ENCODE peak calls at places on chromosomes 5 and 9, in nine cellular contexts. C is HCT116, P is K562, V is stomach, B is GM12878, N is Panc1, I is breast epithelium, Z is prostate gland, T is transverse colon. U is an unnamed sample. For H3K36me3, the result is how much of the 10 kb centered on the place peaks cover.

GRCh38 chr9:120711354-120711753 is 2.9 kb downstream of the MEGF9 start:
- DNase-seq in C (no peak), P (peak), V (no peak), B (no peak), N (no peak), I (no peak), Z (no peak), T (no peak), U (no peak)

GRCh38 chr5:66788556-66788955 is 192.4 kb downstream of the MAST4 start:
- DNase-seq in C (no peak), P (no peak), V (no peak), B (no peak), N (no peak), I (no peak), Z (no peak), T (no peak), U (no peak)

GRCh38 chr9:74173284-74173683 is 323.9 kb upstream of the RORB start:
- DNase-seq in C (no peak), P (no peak), V (no peak), B (no peak), N (no peak), I (no peak), Z (no peak), T (no peak), U (no peak)

GRCh38 chr5:9388941-9389674 is 156.8 kb downstream of the SEMA5A start:
- DNase-seq in C (no peak), P (no peak), V (no peak), B (no peak), N (no peak), I (no peak), Z (no peak), T (no peak), U (no peak)

GRCh38 chr5:133192716-133193115 is 140.9 kb downstream of the HSPA4 start:
- DNase-seq in C (no peak), P (no peak), V (no peak), B (no peak), N (no peak), I (no peak), Z (no peak), T (no peak), U (no peak)

GRCh38 chr5:156621719-156622118 is 228.4 kb upstream of the PPP1R2B start:
- DNase-seq in C (no peak), P (no peak), V (no peak), B (no peak), N (no peak), I (no peak), Z (no peak), T (no peak), U (no peak)

GRCh38 chr5:37064442-37064841 is 184.7 kb downstream of the CPLANE1 start:
- DNase-seq in C (no peak), P (no peak), V (no peak), B (no peak), N (no peak), I (no peak), Z (no peak), T (no peak), U (no peak)

GRCh38 chr9:73847536-73847935 is 649.6 kb upstream of the RORB start:
- DNase-seq in C (no peak), P (no peak), V (no peak), B (no peak), N (no peak), I (no peak), Z (no peak), T (no peak), U (no peak)

GRCh38 chr9:88950341-88951141 is 40.7 kb upstream of the S1PR3 start:
- DNase-seq in C (no peak), P (peak), V (no peak), B (no peak), N (no peak), I (no peak), Z (no peak), T (no peak), U (no peak)

GRCh38 chr9:82332018-82332773 is 343.6 kb downstream of the SPATA31D1 start:
- DNase-seq in C (no peak), P (no peak), V (no peak), B (no peak), N (peak), I (no peak), Z (no peak), T (no peak), U (no peak)

GRCh38 chr5:14787801-14788579 is 83.6 kb downstream of the ANKH start:
- DNase-seq in C (no peak), P (no peak), V (no peak), B (no peak), N (no peak), I (no peak), Z (peak), T (no peak), U (no peak)

GRCh38 chr9:73143606-73144328 is 7.9 kb upstream of the ANXA1 start:
- DNase-seq in C (peak), P (peak), V (no peak), B (no peak), N (no peak), I (no peak), Z (no peak), T (no peak), U (no peak)

GRCh38 chr5:123881791-123882244 is 369.8 kb downstream of the CSNK1G3 start:
- DNase-seq in C (no peak), P (no peak), V (no peak), B (no peak), N (no peak), I (no peak), Z (no peak), T (no peak), U (no peak)

GRCh38 chr5:174396541-174396940 is 327.8 kb upstream of the MSX2 start:
- DNase-seq in C (no peak), P (no peak), V (no peak), B (no peak), N (no peak), I (no peak), Z (no peak), T (no peak), U (no peak)

GRCh38 chr5:143337946-143338345 is 65.5 kb downstream of the NR3C1 start:
- DNase-seq in C (no peak), P (no peak), V (no peak), B (no peak), N (no peak), I (no peak), Z (no peak), T (no peak), U (no peak)

GRCh38 chr9:27183701-27184100 is 74.7 kb downstream of the TEK start:
- DNase-seq in C (no peak), P (no peak), V (peak), B (no peak), N (no peak), I (no peak), Z (no peak), T (no peak), U (no peak)

GRCh38 chr5:1793966-1794895 is 5.4 kb downstream of the MRPL36 start:
- DNase-seq in C (no peak), P (no peak), V (no peak), B (no peak), N (no peak), I (no peak), Z (no peak), T (peak), U (peak)

GRCh38 chr9:114335745-114336144 is 6.1 kb downstream of the ORM2 start:
- DNase-seq in C (no peak), P (peak), V (no peak), B (no peak), N (no peak), I (no peak), Z (no peak), T (no peak), U (no peak)

GRCh38 chr5:111227805-111228204 is 3.6 kb downstream of the CAMK4 start:
- DNase-seq in C (no peak), P (no peak), V (no peak), B (no peak), N (no peak), I (no peak), Z (no peak), T (peak), U (no peak)

GRCh38 chr9:34771023-34771422 is 61.1 kb upstream of the CCL21 start:
- DNase-seq in C (no peak), P (no peak), V (no peak), B (no peak), N (no peak), I (no peak), Z (no peak), T (no peak), U (no peak)

GRCh38 chr5:73266925-73267775 is 94.2 kb downstream of the TMEM174 start:
- DNase-seq in C (no peak), P (no peak), V (no peak), B (no peak), N (no peak), I (no peak), Z (no peak), T (no peak), U (no peak)

GRCh38 chr5:149474198-149474597 is 77.0 kb downstream of the CSNK1A1 start:
- DNase-seq in C (no peak), P (no peak), V (peak), B (no peak), N (no peak), I (peak), Z (peak), T (peak), U (no peak)

GRCh38 chr9:132673355-132673754 is 3.1 kb downstream of the GTF3C4 start:
- DNase-seq in C (no peak), P (peak), V (no peak), B (no peak), N (no peak), I (no peak), Z (no peak), T (no peak), U (no peak)

GRCh38 chr5:175885813-175886212 is 14.4 kb downstream of the CPLX2 start:
- DNase-seq in C (no peak), P (no peak), V (peak), B (no peak), N (no peak), I (no peak), Z (no peak), T (no peak), U (no peak)

GRCh38 chr5:112329429-112330090 is 89.5 kb downstream of the EPB41L4A start:
- DNase-seq in C (no peak), P (no peak), V (no peak), B (peak), N (no peak), I (no peak), Z (peak), T (no peak), U (no peak)

GRCh38 chr9:77848897-77849296 is 182.7 kb downstream of the GNAQ start:
- DNase-seq in C (no peak), P (no peak), V (no peak), B (no peak), N (no peak), I (peak), Z (no peak), T (peak), U (peak)

GRCh38 chr5:85488295-85488694 is 1103.6 kb upstream of the EDIL3 start:
- DNase-seq in C (no peak), P (no peak), V (no peak), B (no peak), N (no peak), I (no peak), Z (no peak), T (no peak), U (no peak)

GRCh38 chr5:114360816-114361723 is 800 bp upstream of the KCNN2 start:
- DNase-seq in C (no peak), P (no peak), V (no peak), B (no peak), N (no peak), I (no peak), Z (peak), T (no peak), U (no peak)

GRCh38 chr9:127884976-127885490 is 7.6 kb upstream of the AK1 start:
- DNase-seq in C (no peak), P (no peak), V (no peak), B (no peak), N (no peak), I (no peak), Z (no peak), T (no peak), U (no peak)

GRCh38 chr5:178777557-178777956 is 47.1 kb upstream of the ZNF354A start:
- DNase-seq in C (no peak), P (no peak), V (no peak), B (no peak), N (no peak), I (no peak), Z (no peak), T (peak), U (no peak)
- H3K36me3 ChIP-seq in C (under half), P (under half), V (under half), B (under half), N (under half), I (under half), Z (under half), T (under half), U (under half)

DNA sequence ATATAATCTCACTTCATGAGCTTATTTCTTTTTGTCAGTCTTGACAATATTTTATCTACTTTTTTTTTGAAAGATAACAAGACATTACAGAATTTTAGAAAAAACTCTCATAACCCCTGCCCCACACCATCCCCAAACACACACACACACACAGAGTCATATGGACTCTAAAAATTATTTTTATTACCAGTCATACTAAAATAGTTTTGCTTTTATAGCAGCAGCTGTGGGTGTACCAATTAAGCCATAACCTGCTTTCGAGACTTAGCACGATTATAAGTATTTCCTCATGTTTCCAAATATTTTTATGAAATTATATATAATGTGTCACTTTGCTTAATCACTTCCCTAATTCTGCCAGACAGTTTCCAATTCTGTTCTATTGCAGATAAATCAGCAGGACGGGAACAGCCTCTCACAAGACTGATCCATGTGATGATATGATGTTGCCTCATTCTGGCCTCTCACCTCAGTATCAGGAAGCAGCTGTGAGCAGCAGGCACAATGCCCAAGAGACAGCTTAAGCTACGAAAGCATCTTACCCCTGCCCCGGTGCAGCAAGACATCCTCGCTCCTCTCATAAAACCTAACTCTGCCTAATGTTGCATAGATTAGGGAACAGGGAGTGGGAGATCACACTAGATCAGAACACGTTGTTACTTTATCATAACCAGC is 7.0 kb downstream of the PDCL start:
- DNase-seq in C (no peak), P (peak), V (no peak), B (no peak), N (no peak), I (no peak), Z (no peak), T (peak), U (peak)
- TF ChIP-seq POLR2AphosphoS5 in C (no peak), P (peak), V (peak), B (no peak), N (no peak), I (peak), Z (peak), T (peak), U (no peak)

GRCh38 chr5:179967489-179967888 is 59.8 kb upstream of the TBC1D9B start:
- DNase-seq in C (no peak), P (no peak), V (no peak), B (no peak), N (no peak), I (no peak), Z (peak), T (peak), U (no peak)
- H3K36me3 ChIP-seq in C (under half), P (under half), V (half or more), B (under half), N (under half), I (under half), Z (under half), T (under half), U (half or more)

GRCh38 chr9:15498246-15499018 is 12.3 kb downstream of the PSIP1 start:
- DNase-seq in C (no peak), P (no peak), V (no peak), B (no peak), N (no peak), I (no peak), Z (no peak), T (no peak), U (no peak)

GRCh38 chr9:15499108-15499507 is 11.7 kb downstream of the PSIP1 start:
- DNase-seq in C (no peak), P (no peak), V (no peak), B (no peak), N (no peak), I (no peak), Z (no peak), T (no peak), U (no peak)

GRCh38 chr9:15505927-15506326 is 4.8 kb downstream of the PSIP1 start:
- DNase-seq in C (no peak), P (no peak), V (no peak), B (no peak), N (no peak), I (no peak), Z (no peak), T (no peak), U (no peak)

GRCh38 chr9:15501179-15501578 is 9.6 kb downstream of the PSIP1 start:
- DNase-seq in C (no peak), P (no peak), V (no peak), B (no peak), N (no peak), I (no peak), Z (no peak), T (no peak), U (no peak)

DNA sequence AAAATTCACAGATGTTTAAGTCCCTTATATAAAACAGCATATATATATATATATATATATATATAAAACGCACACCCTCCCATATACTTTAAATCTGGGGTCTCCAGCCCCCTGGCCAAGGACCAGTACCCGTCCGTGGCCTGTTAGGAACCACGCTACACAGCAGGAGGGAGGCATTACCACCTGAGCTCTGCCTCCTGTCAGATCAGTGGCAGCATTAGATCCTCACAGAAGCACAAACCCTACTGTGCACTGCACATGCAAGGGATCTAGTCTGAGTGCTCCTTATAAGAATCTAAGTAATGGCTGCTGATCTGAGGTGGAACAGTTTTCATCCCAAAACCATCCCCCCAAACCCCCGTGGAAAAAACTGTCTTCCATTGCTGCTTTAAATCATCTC is 9.0 kb downstream of the PSIP1 start:
- DNase-seq in C (no peak), P (no peak), V (no peak), B (no peak), N (no peak), I (no peak), Z (no peak), T (no peak), U (no peak)
- TF ChIP-seq POLR2AphosphoS5 in C (no peak), P (no peak), V (no peak), B (no peak), N (no peak), I (no peak), Z (no peak), T (no peak), U (no peak)

GRCh38 chr5:163447875-163448274 is 10.5 kb downstream of the CCNG1 start:
- DNase-seq in C (no peak), P (no peak), V (no peak), B (no peak), N (no peak), I (no peak), Z (no peak), T (no peak), U (no peak)

GRCh38 chr5:163445345-163445744 is 8.0 kb downstream of the CCNG1 start:
- DNase-seq in C (no peak), P (no peak), V (no peak), B (no peak), N (no peak), I (no peak), Z (no peak), T (no peak), U (no peak)

GRCh38 chr5:163451489-163451888 is 8.4 kb downstream of the NUDCD2 start:
- DNase-seq in C (no peak), P (no peak), V (no peak), B (no peak), N (no peak), I (no peak), Z (no peak), T (no peak), U (no peak)

GRCh38 chr5:163447191-163447590 is 9.8 kb downstream of the CCNG1 start:
- DNase-seq in C (no peak), P (no peak), V (no peak), B (no peak), N (no peak), I (no peak), Z (no peak), T (no peak), U (no peak)

DNA sequence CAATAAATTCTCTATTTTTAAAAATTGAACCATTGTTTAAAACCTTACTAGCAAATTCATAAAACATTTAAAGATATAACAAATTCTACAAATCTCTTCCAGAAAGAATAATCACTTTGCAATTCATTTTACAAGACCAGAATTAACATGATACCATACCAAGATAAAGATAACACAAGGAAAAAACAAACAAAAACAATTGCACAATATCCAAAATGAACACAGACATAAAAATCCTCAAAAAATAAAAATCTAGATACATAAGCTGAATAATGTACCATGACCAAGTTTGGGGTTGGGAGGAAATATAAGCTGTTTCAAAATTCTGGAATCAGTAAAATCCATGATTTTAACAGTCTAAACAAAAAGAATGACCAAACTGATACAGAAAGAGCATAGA is 11.1 kb downstream of the CCNG1 start:
- DNase-seq in C (no peak), P (no peak), V (no peak), B (no peak), N (no peak), I (no peak), Z (no peak), T (no peak), U (no peak)
- H3K36me3 ChIP-seq in C (under half), P (half or more), V (half or more), B (under half), N (under half), I (under half), Z (under half), T (under half), U (under half)

GRCh38 chr9:125131778-125132177 is 11.6 kb downstream of the SCAI start:
- DNase-seq in C (no peak), P (peak), V (no peak), B (no peak), N (no peak), I (no peak), Z (no peak), T (no peak), U (no peak)

GRCh38 chr9:125125523-125125922 is 17.8 kb downstream of the SCAI start:
- DNase-seq in C (no peak), P (no peak), V (no peak), B (no peak), N (no peak), I (no peak), Z (no peak), T (no peak), U (no peak)

GRCh38 chr9:125121156-125121555 is 22.2 kb downstream of the SCAI start:
- DNase-seq in C (no peak), P (no peak), V (no peak), B (no peak), N (no peak), I (no peak), Z (no peak), T (no peak), U (no peak)

DNA sequence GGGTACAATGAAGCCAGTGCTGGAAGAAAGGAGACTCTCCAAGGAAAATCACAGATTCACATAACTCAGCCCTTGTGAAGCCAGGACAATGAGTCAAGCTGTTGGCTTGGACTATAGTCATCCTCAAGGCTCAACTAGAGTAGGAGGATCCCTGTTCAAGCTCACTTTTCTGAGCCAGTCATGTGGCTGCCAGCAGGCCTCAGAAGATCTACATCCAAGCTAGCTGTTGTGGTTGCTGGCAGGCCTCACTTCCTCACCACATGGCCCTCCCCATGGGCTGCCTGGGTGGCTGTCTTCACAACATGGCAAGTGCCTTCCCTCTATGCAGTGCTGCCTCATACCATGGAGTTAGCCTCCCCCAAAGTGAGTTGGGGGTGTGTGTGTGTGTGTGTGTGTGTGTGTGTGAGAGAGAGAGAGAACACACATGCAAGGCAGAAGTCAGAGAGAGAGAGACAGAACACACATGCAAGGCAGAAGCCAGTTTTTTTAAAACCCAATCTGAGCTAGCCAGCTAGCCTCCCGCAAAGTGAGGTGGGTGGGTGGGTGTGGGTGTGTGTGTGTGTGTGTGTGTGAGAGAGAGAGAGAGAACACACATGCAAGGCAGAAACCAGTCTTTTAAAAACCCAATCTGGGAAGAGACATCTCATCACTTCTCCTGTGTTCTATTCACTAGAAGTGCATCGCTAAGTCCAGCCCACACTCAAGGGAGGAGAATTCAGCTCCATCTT is 17.1 kb downstream of the SCAI start:
- DNase-seq in C (no peak), P (peak), V (peak), B (peak), N (no peak), I (peak), Z (peak), T (peak), U (peak)
- TF ChIP-seq POLR2AphosphoS5 in C (no peak), P (no peak), V (peak), B (no peak), N (no peak), I (peak), Z (peak), T (peak), U (peak)

U was measured in sigmoid colon.